ENCODE peak calls at places on chromosomes 6 and 20, in four cellular contexts. Y, X, A and R are unnamed samples.
A peak's percentile ranks its signal among the peaks of the same experiment; 100 is the strongest.

GRCh38 chr6:139829557-139829956 is 455.1 kb upstream of the CITED2 start:
- DNase-seq in Y (no peak), X (no peak), A (no peak), R (no peak)

GRCh38 chr20:23052904-23053303 is 3.4 kb upstream of the THBD start:
- DNase-seq in Y (no peak), X (no peak), A (no peak), R (no peak)

GRCh38 chr20:33431797-33432381 is 11.7 kb downstream of the SNTA1 start:
- DNase-seq in Y (no peak), X (no peak), A (no peak), R (no peak)

GRCh38 chr6:128358111-128358780 is 162.2 kb downstream of the PTPRK start:
- DNase-seq in Y (no peak), X (peak; percentile 64), A (no peak), R (no peak)

GRCh38 chr6:136539967-136540366 is 10.3 kb downstream of the MAP7 start:
- DNase-seq in Y (no peak), X (peak; percentile 55), A (no peak), R (no peak)

GRCh38 chr6:3825851-3826581 is 23.2 kb upstream of the FAM50B start:
- DNase-seq in Y (no peak), X (peak; percentile 100), A (no peak), R (no peak)

GRCh38 chr6:151288711-151289398 is 49.1 kb downstream of the AKAP12 start:
- DNase-seq in Y (no peak), X (no peak), A (no peak), R (no peak)

GRCh38 chr6:53984163-53984562 is 127.1 kb upstream of the MLIP start:
- DNase-seq in Y (no peak), X (peak; percentile 100), A (no peak), R (no peak)

GRCh38 chr20:58826271-58826670 is 24.4 kb downstream of the GNAS-AS1 start:
- DNase-seq in Y (no peak), X (no peak), A (no peak), R (no peak)

GRCh38 chr20:61877331-61877730 is 188.3 kb downstream of the TAF4 start:
- DNase-seq in Y (no peak), X (no peak), A (no peak), R (no peak)

GRCh38 chr6:81515562-81516453 is 236.7 kb downstream of the TENT5A start:
- DNase-seq in Y (no peak), X (no peak), A (no peak), R (no peak)

GRCh38 chr6:65566117-65566516 is 140.9 kb downstream of the EYS start:
- DNase-seq in Y (no peak), X (peak; percentile 5), A (no peak), R (no peak)